ENCODE peak calls at places on chromosome X, in six cellular contexts. H, T, Z, U, C and X are unnamed samples.

GRCh38 chrX:353566-354535 is 32.9 kb downstream of the PPP2R3B start:
- DNase-seq in H (no peak), T (no peak), Z (no peak), U (no peak), C (no peak), X (no peak)

GRCh38 chrX:72280210-72280882 is 3.3 kb upstream of the RPS4X start:
- DNase-seq in H (no peak), T (no peak), Z (peak; percentile 38), U (no peak), C (no peak), X (no peak)

GRCh38 chrX:49073641-49074575 is at the start of gene PRAF2:
- DNase-seq in H (peak; percentile 74), T (peak; percentile 89), Z (peak; percentile 89), U (peak; percentile 95), C (peak; percentile 46), X (peak; percentile 90)

GRCh38 chrX:10199212-10199611 is 42.4 kb downstream of the CLCN4 start:
- DNase-seq in H (no peak), T (no peak), Z (peak; percentile 67), U (no peak), C (no peak), X (peak; percentile 77)

GRCh38 chrX:750812-751211 is 120.2 kb downstream of the SHOX start:
- DNase-seq in H (no peak), T (no peak), Z (no peak), U (no peak), C (no peak), X (no peak)

GRCh38 chrX:33211356-33212254 is at the start of gene DMD:
- DNase-seq in H (no peak), T (peak; percentile 31), Z (peak; percentile 84), U (peak; percentile 55), C (no peak), X (peak; percentile 71)

GRCh38 chrX:80808160-80808735 is 1.4 kb downstream of the BRWD3 start:
- DNase-seq in H (peak; percentile 51), T (peak; percentile 54), Z (peak; percentile 67), U (peak; percentile 81), C (no peak), X (peak; percentile 80)

GRCh38 chrX:26908218-26908617 is 554.9 kb downstream of the PPP4R3C start:
- DNase-seq in H (no peak), T (no peak), Z (no peak), U (no peak), C (no peak), X (no peak)

GRCh38 chrX:15816453-15816838 is 26.2 kb downstream of the ZRSR2 start:
- DNase-seq in H (no peak), T (no peak), Z (peak; percentile 24), U (peak; percentile 75), C (no peak), X (peak; percentile 19)
- H3K9ac ChIP-seq in H (no peak overlapping the region), T (no peak overlapping the region), Z (no peak overlapping the region), U (no peak overlapping the region), C (no peak overlapping the region), X (no peak overlapping the region)

GRCh38 chrX:90012395-90012794 is 90.7 kb downstream of the TGIF2LX start:
- DNase-seq in H (no peak), T (no peak), Z (no peak), U (no peak), C (no peak), X (no peak)
- H2BK15ac ChIP-seq in H (no peak overlapping the region), T (no peak overlapping the region), Z (no peak overlapping the region), U (no peak overlapping the region), C (no peak overlapping the region), X (no peak overlapping the region)

GRCh38 chrX:101411984-101412383 is 4.0 kb downstream of the HNRNPH2 start:
- DNase-seq in H (no peak), T (no peak), Z (no peak), U (no peak), C (no peak), X (no peak)

GRCh38 chrX:101416691-101417090 is 8.7 kb downstream of the HNRNPH2 start:
- DNase-seq in H (no peak), T (no peak), Z (no peak), U (no peak), C (no peak), X (peak; percentile 61)

GRCh38 chrX:101417190-101417589 is 9.2 kb downstream of the HNRNPH2 start:
- DNase-seq in H (no peak), T (no peak), Z (no peak), U (no peak), C (no peak), X (peak; percentile 39)

GRCh38 chrX:101417981-101418841 is 10.2 kb downstream of the HNRNPH2 start:
- DNase-seq in H (peak; percentile 59), T (peak; percentile 74), Z (no peak), U (peak; percentile 77), C (no peak), X (peak; percentile 55)

GRCh38 chrX:101415180-101416130 is 7.4 kb downstream of the HNRNPH2 start:
- DNase-seq in H (peak; percentile 46), T (peak; percentile 31), Z (peak; percentile 84), U (peak; percentile 80), C (no peak), X (peak; percentile 85)
- H3K9ac ChIP-seq in H (no peak overlapping the region), T (no peak overlapping the region), Z (no peak overlapping the region), U (peak overlapping the region; percentile 48), C (no peak overlapping the region), X (peak overlapping the region; percentile 48)

DNA sequence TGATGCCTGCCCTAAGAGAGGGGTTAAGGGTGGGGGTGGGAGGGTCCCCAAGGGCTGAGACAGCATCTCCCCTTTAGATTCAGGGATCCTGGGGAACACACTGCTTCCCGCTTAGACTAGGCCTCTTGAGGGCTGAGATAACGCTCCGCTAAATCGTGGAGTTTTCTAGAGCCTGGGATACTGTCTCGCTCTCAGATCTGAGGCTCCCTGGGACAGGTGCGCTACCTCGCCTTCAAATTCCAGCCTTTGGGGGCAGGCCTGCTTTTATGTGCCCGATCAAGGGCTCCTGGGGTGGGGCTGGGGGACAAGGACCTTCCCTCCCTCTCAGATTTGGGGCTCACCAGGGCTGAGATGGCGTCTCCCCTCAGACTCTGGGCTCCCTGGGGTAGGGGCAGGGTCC is 440 bp upstream of the ARHGAP36 start:
- DNase-seq in H (no peak), T (no peak), Z (no peak), U (no peak), C (no peak), X (no peak)
- H2BK15ac ChIP-seq in H (no peak overlapping the region), T (no peak overlapping the region), Z (no peak overlapping the region), U (no peak overlapping the region), C (no peak overlapping the region), X (no peak overlapping the region)

DNA sequence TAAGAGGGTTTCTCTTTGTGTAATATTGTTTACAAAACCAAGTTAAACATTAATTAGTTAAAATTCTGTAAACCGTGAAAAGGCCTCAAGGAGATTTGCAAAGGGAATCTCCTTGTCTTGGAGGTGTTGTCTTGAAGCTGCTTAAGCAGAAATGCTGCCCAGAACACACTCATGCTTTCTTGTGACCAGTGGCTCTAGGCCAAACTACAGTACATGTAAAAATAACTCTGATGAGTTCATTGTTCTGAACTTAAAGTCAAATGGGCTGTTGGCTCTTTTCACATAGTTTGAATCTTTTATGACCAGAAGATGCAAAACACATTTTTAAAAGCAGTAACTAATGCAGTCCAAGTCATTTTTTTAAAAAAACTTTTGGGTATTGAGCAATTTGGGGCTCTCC is 112.5 kb upstream of the ATXN3L start:
- DNase-seq in H (no peak), T (no peak), Z (peak; percentile 98), U (no peak), C (no peak), X (peak; percentile 86)
- H3K9ac ChIP-seq in H (no peak overlapping the region), T (no peak overlapping the region), Z (peak overlapping the region; percentile 53), U (no peak overlapping the region), C (no peak overlapping the region), X (peak overlapping the region; percentile 85)

GRCh38 chrX:44489515-44489914 is 53.1 kb downstream of the FUNDC1 start:
- DNase-seq in H (no peak), T (no peak), Z (no peak), U (no peak), C (no peak), X (no peak)

GRCh38 chrX:44480591-44480990 is 62.1 kb downstream of the FUNDC1 start:
- DNase-seq in H (no peak), T (no peak), Z (no peak), U (no peak), C (no peak), X (no peak)

GRCh38 chrX:44483965-44484606 is 58.6 kb downstream of the FUNDC1 start:
- DNase-seq in H (no peak), T (no peak), Z (no peak), U (no peak), C (no peak), X (no peak)

GRCh38 chrX:44482575-44482974 is 60.1 kb downstream of the FUNDC1 start:
- DNase-seq in H (no peak), T (no peak), Z (no peak), U (no peak), C (no peak), X (no peak)

DNA sequence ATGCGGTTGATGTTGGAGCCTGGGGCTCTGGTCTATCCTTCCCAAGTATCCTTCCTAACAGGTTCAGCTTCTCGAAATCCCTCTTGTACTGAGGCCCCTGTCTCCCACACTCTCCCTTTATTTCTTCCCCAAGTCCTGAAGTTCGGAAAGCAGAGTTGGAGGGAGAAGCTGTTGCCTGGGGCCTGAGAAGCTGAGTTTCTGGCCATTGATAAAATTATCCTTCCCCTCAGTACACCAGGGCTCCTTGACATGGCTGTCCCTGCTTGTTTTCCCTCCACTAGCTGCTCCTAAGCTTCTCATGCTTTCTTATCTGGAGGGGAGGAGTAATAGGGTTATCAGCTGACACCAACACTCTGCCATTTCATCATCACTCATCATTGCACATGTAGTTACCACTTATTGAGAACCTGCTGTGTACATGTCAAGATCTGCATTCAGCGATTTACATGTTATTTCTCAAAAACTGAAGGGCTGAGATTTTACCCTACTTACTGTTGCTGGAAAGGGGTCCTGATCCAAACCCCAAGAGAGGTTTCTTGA is 58.0 kb downstream of the FUNDC1 start:
- DNase-seq in H (no peak), T (no peak), Z (no peak), U (no peak), C (no peak), X (no peak)
- H2BK15ac ChIP-seq in H (no peak overlapping the region), T (no peak overlapping the region), Z (no peak overlapping the region), U (no peak overlapping the region), C (no peak overlapping the region), X (no peak overlapping the region)

DNA sequence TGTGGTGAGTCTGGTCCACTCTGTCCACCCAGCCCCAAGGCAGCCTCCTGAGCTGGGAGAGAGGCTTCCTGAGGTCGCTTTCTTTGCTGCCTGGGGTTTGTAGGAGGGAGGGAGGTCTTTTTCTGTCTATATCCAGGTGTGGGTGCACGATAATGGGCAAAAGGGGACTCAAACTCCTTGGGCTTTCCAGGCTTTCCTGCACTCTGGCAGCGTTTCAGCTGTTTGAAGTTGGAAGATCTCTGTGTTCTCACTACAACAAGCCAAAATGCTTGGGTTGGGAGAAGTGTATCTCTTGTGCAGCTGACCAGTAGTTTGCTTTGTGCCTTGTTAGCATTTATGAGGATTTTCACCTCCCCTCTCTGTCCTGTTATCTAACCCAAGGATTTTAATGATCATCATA is 126.3 kb downstream of the REPS2 start:
- DNase-seq in H (no peak), T (no peak), Z (no peak), U (no peak), C (no peak), X (no peak)
- H3K9ac ChIP-seq in H (no peak overlapping the region), T (no peak overlapping the region), Z (no peak overlapping the region), U (no peak overlapping the region), C (no peak overlapping the region), X (no peak overlapping the region)